ENCODE peak calls at places on chromosomes 13 and 19, in five cellular contexts. One of them, this sample, is unnamed.

GRCh38 chr13:113122571-113123225 is at the start of gene F10:
- DNase-seq in CD4-positive, CD25-positive, alpha-beta regulatory T cell: no peak
- DNase-seq in lung: peak
- DNase-seq in ascending aorta: no peak
- DNase-seq in epithelial cell of esophagus: no peak
- DNase-seq in this sample: peak

GRCh38 chr19:6236310-6237291 is 43.2 kb downstream of the MLLT1 start:
- DNase-seq in CD4-positive, CD25-positive, alpha-beta regulatory T cell: no peak
- DNase-seq in lung: peak
- DNase-seq in ascending aorta: no peak
- DNase-seq in epithelial cell of esophagus: peak
- DNase-seq in this sample: no peak

GRCh38 chr19:40273469-40274360 is 11.4 kb downstream of the AKT2 start:
- DNase-seq in CD4-positive, CD25-positive, alpha-beta regulatory T cell: no peak
- DNase-seq in lung: no peak
- DNase-seq in ascending aorta: no peak
- DNase-seq in epithelial cell of esophagus: no peak
- DNase-seq in this sample: no peak

GRCh38 chr13:23674795-23675640 is 104.8 kb downstream of the TNFRSF19 start:
- DNase-seq in CD4-positive, CD25-positive, alpha-beta regulatory T cell: no peak
- DNase-seq in lung: no peak
- DNase-seq in ascending aorta: no peak
- DNase-seq in epithelial cell of esophagus: peak
- DNase-seq in this sample: peak

GRCh38 chr19:40464059-40465024 is 1.2 kb downstream of the BLVRB start:
- DNase-seq in CD4-positive, CD25-positive, alpha-beta regulatory T cell: peak
- DNase-seq in lung: peak
- DNase-seq in ascending aorta: peak
- DNase-seq in epithelial cell of esophagus: peak
- DNase-seq in this sample: peak

GRCh38 chr13:92224052-92224821 is 825.8 kb downstream of the GPC5 start:
- DNase-seq in CD4-positive, CD25-positive, alpha-beta regulatory T cell: no peak
- DNase-seq in lung: no peak
- DNase-seq in ascending aorta: no peak
- DNase-seq in epithelial cell of esophagus: no peak
- DNase-seq in this sample: peak

GRCh38 chr13:26523007-26523406 is 34.5 kb upstream of the WASF3 start:
- DNase-seq in CD4-positive, CD25-positive, alpha-beta regulatory T cell: no peak
- DNase-seq in lung: no peak
- DNase-seq in ascending aorta: no peak
- DNase-seq in epithelial cell of esophagus: no peak
- DNase-seq in this sample: no peak

GRCh38 chr13:29507356-29507755 is 88.1 kb downstream of the SLC7A1 start:
- DNase-seq in CD4-positive, CD25-positive, alpha-beta regulatory T cell: no peak
- DNase-seq in lung: no peak
- DNase-seq in ascending aorta: no peak
- DNase-seq in epithelial cell of esophagus: no peak
- DNase-seq in this sample: no peak

GRCh38 chr13:98143157-98143553 is 261 bp downstream of the FARP1 start:
- DNase-seq in CD4-positive, CD25-positive, alpha-beta regulatory T cell: no peak
- DNase-seq in lung: no peak
- DNase-seq in ascending aorta: no peak
- DNase-seq in epithelial cell of esophagus: no peak
- DNase-seq in this sample: no peak

GRCh38 chr19:49434907-49435577 is 6.3 kb downstream of the SLC17A7 start:
- DNase-seq in CD4-positive, CD25-positive, alpha-beta regulatory T cell: no peak
- DNase-seq in lung: no peak
- DNase-seq in ascending aorta: no peak
- DNase-seq in epithelial cell of esophagus: no peak
- DNase-seq in this sample: no peak

GRCh38 chr13:97600438-97601080 is 166.6 kb downstream of the RAP2A start:
- DNase-seq in CD4-positive, CD25-positive, alpha-beta regulatory T cell: no peak
- DNase-seq in lung: no peak
- DNase-seq in ascending aorta: no peak
- DNase-seq in epithelial cell of esophagus: peak
- DNase-seq in this sample: peak

GRCh38 chr13:49539746-49540145 is 44.0 kb downstream of the PHF11 start:
- DNase-seq in CD4-positive, CD25-positive, alpha-beta regulatory T cell: no peak
- DNase-seq in lung: no peak
- DNase-seq in ascending aorta: no peak
- DNase-seq in epithelial cell of esophagus: no peak
- DNase-seq in this sample: no peak

GRCh38 chr19:58538257-58539168 is 5.4 kb upstream of the TRIM28 start:
- DNase-seq in CD4-positive, CD25-positive, alpha-beta regulatory T cell: peak
- DNase-seq in lung: no peak
- DNase-seq in ascending aorta: no peak
- DNase-seq in epithelial cell of esophagus: no peak
- DNase-seq in this sample: no peak

GRCh38 chr13:39273953-39274352 is 235.7 kb downstream of the NHLRC3 start:
- DNase-seq in CD4-positive, CD25-positive, alpha-beta regulatory T cell: no peak
- DNase-seq in lung: no peak
- DNase-seq in ascending aorta: no peak
- DNase-seq in epithelial cell of esophagus: peak
- DNase-seq in this sample: peak

GRCh38 chr13:76622336-76623045 is 263.7 kb downstream of the KCTD12 start:
- DNase-seq in CD4-positive, CD25-positive, alpha-beta regulatory T cell: no peak
- DNase-seq in lung: no peak
- DNase-seq in ascending aorta: no peak
- DNase-seq in epithelial cell of esophagus: no peak
- DNase-seq in this sample: peak

GRCh38 chr13:95858286-95859075 is 181.5 kb downstream of the DNAJC3 start:
- DNase-seq in CD4-positive, CD25-positive, alpha-beta regulatory T cell: no peak
- DNase-seq in lung: no peak
- DNase-seq in ascending aorta: no peak
- DNase-seq in epithelial cell of esophagus: peak
- DNase-seq in this sample: peak

GRCh38 chr19:18294467-18294864 is 13.0 kb upstream of the JUND start:
- DNase-seq in CD4-positive, CD25-positive, alpha-beta regulatory T cell: peak
- DNase-seq in lung: no peak
- DNase-seq in ascending aorta: peak
- DNase-seq in epithelial cell of esophagus: peak
- DNase-seq in this sample: no peak

GRCh38 chr19:38111898-38112297 is 112.1 kb downstream of the DPF1 start:
- DNase-seq in CD4-positive, CD25-positive, alpha-beta regulatory T cell: no peak
- DNase-seq in lung: no peak
- DNase-seq in ascending aorta: no peak
- DNase-seq in epithelial cell of esophagus: no peak
- DNase-seq in this sample: no peak

GRCh38 chr19:29860492-29860891 is 48.7 kb downstream of the CCNE1 start:
- DNase-seq in CD4-positive, CD25-positive, alpha-beta regulatory T cell: peak
- DNase-seq in lung: no peak
- DNase-seq in ascending aorta: no peak
- DNase-seq in epithelial cell of esophagus: no peak
- DNase-seq in this sample: no peak

GRCh38 chr19:49985926-49986325 is 25.0 kb upstream of the SIGLEC11 start:
- DNase-seq in CD4-positive, CD25-positive, alpha-beta regulatory T cell: no peak
- DNase-seq in lung: no peak
- DNase-seq in ascending aorta: no peak
- DNase-seq in epithelial cell of esophagus: no peak
- DNase-seq in this sample: no peak

GRCh38 chr13:94481966-94482365 is 2.5 kb upstream of the DCT start:
- DNase-seq in CD4-positive, CD25-positive, alpha-beta regulatory T cell: no peak
- DNase-seq in lung: no peak
- DNase-seq in ascending aorta: no peak
- DNase-seq in epithelial cell of esophagus: peak
- DNase-seq in this sample: peak

GRCh38 chr13:100148422-100148821 is 59.5 kb downstream of the PCCA start:
- DNase-seq in CD4-positive, CD25-positive, alpha-beta regulatory T cell: no peak
- DNase-seq in lung: no peak
- DNase-seq in ascending aorta: no peak
- DNase-seq in epithelial cell of esophagus: no peak
- DNase-seq in this sample: no peak

GRCh38 chr19:7739801-7740659 is 7.3 kb downstream of the CD209 start:
- DNase-seq in CD4-positive, CD25-positive, alpha-beta regulatory T cell: no peak
- DNase-seq in lung: no peak
- DNase-seq in ascending aorta: no peak
- DNase-seq in epithelial cell of esophagus: no peak
- DNase-seq in this sample: no peak

GRCh38 chr13:33577037-33577436 is 240.9 kb upstream of the RFC3 start:
- DNase-seq in CD4-positive, CD25-positive, alpha-beta regulatory T cell: no peak
- DNase-seq in lung: no peak
- DNase-seq in ascending aorta: no peak
- DNase-seq in epithelial cell of esophagus: peak
- DNase-seq in this sample: peak

GRCh38 chr13:26816876-26817275 is 56.3 kb upstream of the GPR12 start:
- DNase-seq in CD4-positive, CD25-positive, alpha-beta regulatory T cell: no peak
- DNase-seq in lung: no peak
- DNase-seq in ascending aorta: no peak
- DNase-seq in epithelial cell of esophagus: no peak
- DNase-seq in this sample: no peak

GRCh38 chr13:107846642-107847041 is 368.7 kb downstream of the LIG4 start:
- DNase-seq in CD4-positive, CD25-positive, alpha-beta regulatory T cell: no peak
- DNase-seq in lung: no peak
- DNase-seq in ascending aorta: no peak
- DNase-seq in epithelial cell of esophagus: no peak
- DNase-seq in this sample: no peak

GRCh38 chr13:67439365-67439764 is 209.2 kb upstream of the PCDH9 start:
- DNase-seq in CD4-positive, CD25-positive, alpha-beta regulatory T cell: no peak
- DNase-seq in lung: no peak
- DNase-seq in ascending aorta: no peak
- DNase-seq in epithelial cell of esophagus: no peak
- DNase-seq in this sample: no peak

GRCh38 chr13:65913173-65913572 is 1317.0 kb downstream of the PCDH9 start:
- DNase-seq in CD4-positive, CD25-positive, alpha-beta regulatory T cell: no peak
- DNase-seq in lung: no peak
- DNase-seq in ascending aorta: no peak
- DNase-seq in epithelial cell of esophagus: peak
- DNase-seq in this sample: peak

GRCh38 chr19:30498707-30499106 is 126.5 kb downstream of the ZNF536 start:
- DNase-seq in CD4-positive, CD25-positive, alpha-beta regulatory T cell: no peak
- DNase-seq in lung: no peak
- DNase-seq in ascending aorta: no peak
- DNase-seq in epithelial cell of esophagus: no peak
- DNase-seq in this sample: no peak

GRCh38 chr19:33171222-33171795 is 22.8 kb upstream of the LRP3 start:
- DNase-seq in CD4-positive, CD25-positive, alpha-beta regulatory T cell: no peak
- DNase-seq in lung: no peak
- DNase-seq in ascending aorta: no peak
- DNase-seq in epithelial cell of esophagus: no peak
- DNase-seq in this sample: no peak

GRCh38 chr13:110799246-110800236 is 86.0 kb downstream of the ING1 start:
- DNase-seq in CD4-positive, CD25-positive, alpha-beta regulatory T cell: no peak
- DNase-seq in lung: no peak
- DNase-seq in ascending aorta: no peak
- DNase-seq in epithelial cell of esophagus: no peak
- DNase-seq in this sample: peak

GRCh38 chr13:19185086-19185864 is 3.7 kb upstream of the TUBA3C start:
- DNase-seq in CD4-positive, CD25-positive, alpha-beta regulatory T cell: no peak
- DNase-seq in lung: peak
- DNase-seq in ascending aorta: no peak
- DNase-seq in epithelial cell of esophagus: no peak
- DNase-seq in this sample: no peak

GRCh38 chr19:43939557-43940260 is 4.6 kb upstream of the ZNF45 start:
- DNase-seq in CD4-positive, CD25-positive, alpha-beta regulatory T cell: no peak
- DNase-seq in lung: no peak
- DNase-seq in ascending aorta: no peak
- DNase-seq in epithelial cell of esophagus: no peak
- DNase-seq in this sample: no peak

GRCh38 chr13:26095338-26095737 is 43.5 kb upstream of the SHISA2 start:
- DNase-seq in CD4-positive, CD25-positive, alpha-beta regulatory T cell: no peak
- DNase-seq in lung: no peak
- DNase-seq in ascending aorta: no peak
- DNase-seq in epithelial cell of esophagus: no peak
- DNase-seq in this sample: no peak

GRCh38 chr13:28574617-28575142 is 79.8 kb upstream of the FLT1 start:
- DNase-seq in CD4-positive, CD25-positive, alpha-beta regulatory T cell: peak
- DNase-seq in lung: no peak
- DNase-seq in ascending aorta: no peak
- DNase-seq in epithelial cell of esophagus: peak
- DNase-seq in this sample: peak

GRCh38 chr13:99658266-99658991 is 157.2 kb downstream of the TM9SF2 start:
- DNase-seq in CD4-positive, CD25-positive, alpha-beta regulatory T cell: peak
- DNase-seq in lung: peak
- DNase-seq in ascending aorta: no peak
- DNase-seq in epithelial cell of esophagus: peak
- DNase-seq in this sample: peak

GRCh38 chr19:18789422-18789832 is 1.7 kb downstream of the COMP start:
- DNase-seq in CD4-positive, CD25-positive, alpha-beta regulatory T cell: no peak
- DNase-seq in lung: no peak
- DNase-seq in ascending aorta: no peak
- DNase-seq in epithelial cell of esophagus: no peak
- DNase-seq in this sample: no peak

GRCh38 chr19:17469371-17470203 is 737 bp upstream of the SLC27A1 start:
- DNase-seq in CD4-positive, CD25-positive, alpha-beta regulatory T cell: peak
- DNase-seq in lung: peak
- DNase-seq in ascending aorta: peak
- DNase-seq in epithelial cell of esophagus: peak
- DNase-seq in this sample: peak

GRCh38 chr13:48311223-48311622 is 7.7 kb downstream of the RB1 start:
- DNase-seq in CD4-positive, CD25-positive, alpha-beta regulatory T cell: no peak
- DNase-seq in lung: no peak
- DNase-seq in ascending aorta: no peak
- DNase-seq in epithelial cell of esophagus: peak
- DNase-seq in this sample: no peak

GRCh38 chr19:3774621-3775373 is 2.8 kb upstream of the RAX2 start:
- DNase-seq in CD4-positive, CD25-positive, alpha-beta regulatory T cell: no peak
- DNase-seq in lung: no peak
- DNase-seq in ascending aorta: no peak
- DNase-seq in epithelial cell of esophagus: no peak
- DNase-seq in this sample: no peak
- H3K4me3 ChIP-seq in CD4-positive, CD25-positive, alpha-beta regulatory T cell: no peak
- H3K4me3 ChIP-seq in lung: no peak
- H3K4me3 ChIP-seq in ascending aorta: no peak
- H3K4me3 ChIP-seq in epithelial cell of esophagus: no peak
- H3K4me3 ChIP-seq in this sample: no peak

GRCh38 chr19:55486043-55486970 is 1.3 kb downstream of the NAT14 start:
- DNase-seq in CD4-positive, CD25-positive, alpha-beta regulatory T cell: no peak
- DNase-seq in lung: no peak
- DNase-seq in ascending aorta: no peak
- DNase-seq in epithelial cell of esophagus: no peak
- DNase-seq in this sample: peak
- H3K4me3 ChIP-seq in CD4-positive, CD25-positive, alpha-beta regulatory T cell: no peak
- H3K4me3 ChIP-seq in lung: no peak
- H3K4me3 ChIP-seq in ascending aorta: peak
- H3K4me3 ChIP-seq in epithelial cell of esophagus: no peak
- H3K4me3 ChIP-seq in this sample: peak

DNA sequence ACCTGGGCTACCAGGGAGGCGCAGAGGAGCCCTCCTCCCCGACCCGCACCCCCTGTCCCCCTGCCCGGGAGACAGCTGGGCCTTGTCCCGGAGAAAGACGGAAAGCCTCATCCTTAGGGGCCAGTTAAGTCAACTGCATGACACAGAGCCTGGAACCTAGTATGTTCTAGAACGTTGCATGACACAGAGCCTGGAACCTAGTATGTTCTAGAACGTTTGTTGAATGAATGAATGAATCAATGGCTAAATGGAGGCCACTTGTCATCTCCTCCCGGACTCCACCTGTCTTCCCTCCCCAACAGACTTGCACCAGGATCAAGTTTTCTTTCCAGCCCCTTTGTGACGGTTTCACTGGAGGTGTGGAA is 706 bp downstream of the SERP2 start:
- DNase-seq in CD4-positive, CD25-positive, alpha-beta regulatory T cell: no peak
- DNase-seq in lung: no peak
- DNase-seq in ascending aorta: no peak
- DNase-seq in epithelial cell of esophagus: no peak
- DNase-seq in this sample: no peak
- H3K4me3 ChIP-seq in CD4-positive, CD25-positive, alpha-beta regulatory T cell: no peak
- H3K4me3 ChIP-seq in lung: no peak
- H3K4me3 ChIP-seq in ascending aorta: peak
- H3K4me3 ChIP-seq in epithelial cell of esophagus: no peak
- H3K4me3 ChIP-seq in this sample: peak

GRCh38 chr19:13979224-13979623 is 26.9 kb downstream of the RFX1 start:
- DNase-seq in CD4-positive, CD25-positive, alpha-beta regulatory T cell: no peak
- DNase-seq in lung: no peak
- DNase-seq in ascending aorta: no peak
- DNase-seq in epithelial cell of esophagus: no peak
- DNase-seq in this sample: no peak
- H3K4me3 ChIP-seq in CD4-positive, CD25-positive, alpha-beta regulatory T cell: no peak
- H3K4me3 ChIP-seq in lung: no peak
- H3K4me3 ChIP-seq in ascending aorta: peak
- H3K4me3 ChIP-seq in epithelial cell of esophagus: peak
- H3K4me3 ChIP-seq in this sample: no peak